ENCODE peak calls at places on chromosome 21, in four cellular contexts. X, A, Y and I are unnamed samples.

GRCh38 chr21:33019885-33020557 is 5.7 kb upstream of the OLIG2 start:
- DNase-seq in X (no peak), Y (no peak), A (no peak), I (no peak)

GRCh38 chr21:33219961-33220360 is 9.8 kb upstream of the IFNAR2 start:
- DNase-seq in X (no peak), A (no peak), Y (no peak), I (no peak)

GRCh38 chr21:32198369-32198768 is 80.5 kb downstream of the MIS18A start:
- DNase-seq in X (no peak), A (no peak), Y (no peak), I (no peak)

GRCh38 chr21:40846566-40847411 is at the start of gene DSCAM:
- DNase-seq in X (no peak), A (no peak), Y (no peak), I (no peak)

GRCh38 chr21:31279986-31280385 is 64.1 kb downstream of the TIAM1 start:
- DNase-seq in X (no peak), A (no peak), Y (no peak), I (no peak)

GRCh38 chr21:36725793-36726386 is 27.0 kb downstream of the SIM2 start:
- DNase-seq in X (no peak), Y (no peak), A (no peak), I (no peak)

GRCh38 chr21:32954353-32954752 is 71.4 kb upstream of the OLIG2 start:
- DNase-seq in A (no peak), X (no peak), Y (no peak), I (no peak)

GRCh38 chr21:31543191-31543590 is 116.3 kb upstream of the SOD1 start:
- DNase-seq in X (no peak), A (no peak), Y (no peak), I (no peak)

GRCh38 chr21:32929633-32930038 is 96.1 kb upstream of the OLIG2 start:
- DNase-seq in A (no peak), Y (no peak), X (no peak), I (no peak)

GRCh38 chr21:36692125-36692843 is 6.6 kb upstream of the SIM2 start:
- DNase-seq in A (no peak), Y (no peak), X (no peak), I (no peak)

GRCh38 chr21:31343680-31344480 is at the start of gene TIAM1:
- DNase-seq in Y (peak), X (peak), A (peak), I (no peak)

GRCh38 chr21:37582613-37583012 is 216.0 kb downstream of the DYRK1A start:
- DNase-seq in Y (no peak), X (peak), A (peak), I (no peak)

GRCh38 chr21:35635994-35636393 is 424.3 kb downstream of the SETD4 start:
- DNase-seq in X (no peak), Y (no peak), A (no peak), I (no peak)

GRCh38 chr21:39696196-39696595 is 48.8 kb upstream of the IGSF5 start:
- DNase-seq in X (no peak), Y (no peak), A (no peak), I (no peak)

GRCh38 chr21:36350282-36350910 is 30.4 kb downstream of the MORC3 start:
- DNase-seq in A (no peak), X (peak), Y (no peak), I (no peak)

GRCh38 chr21:36860736-36861594 is 105.5 kb downstream of the HLCS start:
- DNase-seq in A (no peak), X (peak), Y (no peak), I (no peak)

GRCh38 chr21:32422064-32422463 is 9.6 kb downstream of the EVA1C start:
- DNase-seq in Y (no peak), A (no peak), X (no peak), I (no peak)

GRCh38 chr21:32994305-32994704 is 31.4 kb upstream of the OLIG2 start:
- DNase-seq in Y (no peak), A (no peak), X (peak), I (no peak)

GRCh38 chr21:31161157-31161556 is 122.9 kb upstream of the KRTAP19-8 start:
- DNase-seq in A (no peak), X (peak), Y (no peak), I (no peak)

GRCh38 chr21:16013570-16013969 is 283.8 kb downstream of the USP25 start:
- DNase-seq in A (no peak), X (no peak), Y (no peak), I (no peak)

GRCh38 chr21:32545948-32546441 is 39.3 kb downstream of the TCP10L start:
- DNase-seq in A (no peak), X (no peak), Y (no peak), I (no peak)

GRCh38 chr21:37642493-37642892 is 273.8 kb downstream of the KCNJ6 start:
- DNase-seq in X (no peak), Y (no peak), A (no peak), I (peak)

GRCh38 chr21:19275065-19275464 is 871.5 kb upstream of the TMPRSS15 start:
- DNase-seq in A (no peak), X (no peak), Y (no peak), I (no peak)

GRCh38 chr21:15604424-15604823 is 125.4 kb upstream of the USP25 start:
- DNase-seq in Y (no peak), X (peak), A (no peak), I (no peak)

GRCh38 chr21:37145635-37146111 is 72.6 kb downstream of the TTC3 start:
- DNase-seq in Y (no peak), A (no peak), X (peak), I (no peak)

DNA sequence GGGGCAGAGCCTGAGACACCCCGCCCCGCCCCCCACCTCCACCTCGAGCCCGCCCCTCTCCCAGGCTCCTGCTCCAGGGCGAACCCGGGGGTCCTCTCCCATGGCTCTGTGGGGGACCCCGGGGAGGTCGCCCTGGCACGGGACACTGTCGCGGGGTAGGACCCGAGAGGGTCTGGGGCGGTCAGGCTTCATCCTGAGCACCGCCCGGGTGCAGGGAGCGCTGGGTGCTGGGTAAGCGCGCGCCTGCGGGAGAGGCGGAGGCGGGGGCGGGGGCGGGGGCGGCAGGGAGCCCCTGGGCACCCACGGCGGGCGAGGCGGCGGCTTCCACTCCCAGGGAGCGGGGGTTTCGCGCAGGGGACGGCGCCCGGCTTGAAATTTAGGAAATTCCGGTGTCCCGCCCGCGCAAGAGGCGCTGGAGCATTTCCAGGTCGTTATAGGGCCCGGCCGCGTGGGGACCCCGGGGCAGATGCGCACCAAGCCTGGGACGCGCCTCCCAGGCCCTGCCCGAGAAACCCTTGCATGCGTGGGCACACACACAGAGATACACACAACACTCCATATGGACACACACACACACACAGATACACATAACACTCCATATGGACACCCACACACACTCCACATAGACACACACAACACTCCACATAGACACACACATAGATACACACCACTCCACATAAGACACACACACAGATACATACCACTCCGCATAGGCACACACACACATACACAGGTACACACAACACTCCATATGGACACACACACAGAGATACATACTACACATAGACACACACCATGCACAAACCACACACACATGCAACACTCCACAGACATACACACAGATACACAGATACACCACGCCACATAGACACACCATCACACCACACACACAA is 48.7 kb upstream of the SLC19A1 start:
- DNase-seq in X (no peak), A (peak), Y (peak), I (no peak)
- H3K4me3 ChIP-seq in X (no peak), A (peak), Y (peak), I (no peak)

DNA sequence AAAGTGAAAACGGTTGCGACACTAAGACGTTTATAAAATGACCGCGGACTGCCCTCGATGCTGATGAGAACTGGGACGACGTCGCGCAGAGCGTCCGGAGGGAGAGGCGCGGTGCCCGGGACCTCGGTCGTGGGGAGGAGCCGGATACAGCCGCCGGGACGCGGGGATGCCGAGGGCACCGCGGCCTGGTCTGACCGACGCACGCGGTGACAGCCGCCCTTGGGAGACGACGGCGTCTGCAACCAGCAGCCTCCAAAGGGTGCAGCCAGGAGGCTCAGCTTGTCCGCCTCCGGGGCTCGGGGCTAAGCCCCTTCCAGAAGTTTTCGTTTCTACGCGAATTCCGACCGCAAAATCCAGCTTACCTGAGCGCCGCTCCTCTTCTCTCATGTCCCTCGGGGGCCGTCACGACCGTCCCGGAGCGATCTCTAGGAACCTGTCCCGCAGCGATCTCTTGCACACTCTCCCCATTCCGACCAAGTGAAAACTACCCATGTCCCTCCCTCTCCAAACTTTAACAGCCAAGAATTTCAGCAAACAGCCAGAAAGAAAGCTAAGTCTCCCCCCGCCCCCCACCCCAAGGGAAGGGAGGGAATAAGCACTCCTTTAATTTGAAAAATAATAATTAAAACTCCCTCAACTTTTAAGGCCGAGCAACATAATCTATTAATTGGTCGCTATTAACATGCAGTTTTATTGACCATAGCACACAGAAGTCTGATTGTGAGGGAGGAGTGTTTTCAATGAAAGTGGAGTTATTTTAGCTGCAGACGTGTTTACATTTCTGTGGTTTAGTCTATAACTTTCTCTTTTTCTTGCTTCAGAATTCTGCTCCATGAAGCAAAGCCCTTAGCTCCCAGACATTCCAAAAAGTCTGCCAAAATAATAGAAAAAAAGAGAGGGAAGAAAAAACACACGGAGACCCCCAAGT is 144.2 kb upstream of the ETS2 start:
- DNase-seq in A (peak), X (no peak), Y (peak), I (no peak)
- H3K4me3 ChIP-seq in A (peak), X (peak), Y (peak), I (peak)

GRCh38 chr21:34593423-34593822 is 21.5 kb downstream of the RCAN1 start:
- DNase-seq in A (no peak), X (no peak), Y (no peak), I (no peak)

GRCh38 chr21:34592120-34592561 is 22.8 kb downstream of the RCAN1 start:
- DNase-seq in A (peak), X (no peak), Y (peak), I (no peak)

GRCh38 chr21:34593954-34594531 is 20.9 kb downstream of the RCAN1 start:
- DNase-seq in X (no peak), A (no peak), Y (no peak), I (no peak)

GRCh38 chr21:34592573-34592972 is 22.3 kb downstream of the RCAN1 start:
- DNase-seq in Y (no peak), A (no peak), X (no peak), I (no peak)

GRCh38 chr21:34589511-34590282 is 25.2 kb downstream of the RCAN1 start:
- DNase-seq in Y (no peak), A (no peak), X (no peak), I (no peak)
- H3K4me3 ChIP-seq in Y (no peak), A (no peak), X (no peak), I (no peak)

GRCh38 chr21:17139696-17140095 is 373.1 kb upstream of the CXADR start:
- DNase-seq in A (no peak), Y (no peak), X (no peak), I (peak)
- H3K4me3 ChIP-seq in A (peak), Y (peak), X (peak), I (peak)

GRCh38 chr21:25961042-25961441 is 209.5 kb downstream of the APP start:
- DNase-seq in X (no peak), A (no peak), Y (no peak), I (peak)
- H3K4me3 ChIP-seq in X (no peak), A (no peak), Y (no peak), I (no peak)

GRCh38 chr21:44013380-44014088 is 1.4 kb downstream of the TRAPPC10 start:
- DNase-seq in X (no peak), Y (no peak), A (no peak), I (peak)
- H3K4me3 ChIP-seq in X (peak), Y (peak), A (peak), I (peak)

DNA sequence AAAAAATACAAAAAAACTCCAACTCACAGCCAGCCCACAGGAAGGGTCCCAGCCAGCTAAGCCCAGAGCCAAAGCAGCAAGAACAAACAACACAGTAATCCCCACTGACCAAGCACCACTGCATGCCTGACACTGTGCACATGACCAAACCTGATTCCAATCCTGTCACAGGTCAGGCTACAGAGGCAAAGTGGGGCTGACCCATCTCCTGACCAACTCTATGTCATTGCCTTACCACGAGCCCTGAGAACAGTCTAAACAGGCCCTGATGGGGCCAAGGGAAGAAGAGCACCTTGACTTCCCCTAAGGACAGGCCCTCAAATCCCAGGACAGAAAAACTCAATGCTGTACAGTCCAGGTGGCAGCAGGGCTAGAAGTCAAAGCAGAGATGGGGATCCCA is 2.4 kb downstream of the LSS start:
- DNase-seq in Y (no peak), A (no peak), X (no peak), I (no peak)
- H3K4me3 ChIP-seq in Y (no peak), A (no peak), X (peak), I (no peak)

GRCh38 chr21:42001781-42002180 is 8.4 kb downstream of the ZBTB21 start:
- DNase-seq in A (no peak), Y (no peak), X (no peak), I (no peak)

GRCh38 chr21:42004406-42005199 is 5.6 kb downstream of the ZBTB21 start:
- DNase-seq in X (no peak), A (no peak), Y (no peak), I (no peak)

GRCh38 chr21:42003051-42003461 is 7.1 kb downstream of the ZBTB21 start:
- DNase-seq in A (no peak), X (peak), Y (no peak), I (no peak)

GRCh38 chr21:42000908-42001307 is 9.3 kb downstream of the ZBTB21 start:
- DNase-seq in Y (no peak), X (no peak), A (no peak), I (no peak)

DNA sequence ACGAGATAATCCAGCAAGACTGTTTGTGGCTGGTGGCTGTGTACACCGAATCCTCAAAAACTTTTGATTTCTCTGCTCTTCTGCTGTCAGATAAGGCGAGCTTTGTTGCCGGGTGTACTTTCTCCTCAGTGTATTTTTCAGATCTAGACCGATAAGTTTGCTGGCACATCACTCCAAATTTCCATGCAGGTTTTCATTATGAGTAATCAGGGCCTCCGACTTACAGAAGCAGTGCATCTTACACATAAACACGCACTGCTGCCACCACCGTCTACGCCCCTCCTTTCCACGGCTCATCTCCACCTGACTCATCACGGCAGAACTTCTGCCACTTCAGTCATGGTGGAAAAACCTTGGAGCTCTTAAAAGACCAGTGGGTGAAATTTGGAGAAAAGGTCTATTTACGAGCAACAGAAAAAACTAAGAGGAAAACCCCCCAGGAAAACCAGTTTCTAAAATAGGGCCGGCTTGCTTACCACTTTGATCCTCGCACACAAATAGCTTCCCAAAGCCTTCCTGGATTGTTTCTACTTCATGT is 7.7 kb downstream of the ZBTB21 start:
- DNase-seq in X (peak), Y (no peak), A (no peak), I (no peak)
- H3K4me3 ChIP-seq in X (peak), Y (no peak), A (no peak), I (no peak)

GRCh38 chr21:28266061-28266460 is 726.6 kb downstream of the LTN1 start:
- DNase-seq in Y (no peak), X (no peak), A (no peak), I (no peak)

GRCh38 chr21:28272272-28272992 is 720.2 kb downstream of the LTN1 start:
- DNase-seq in X (no peak), Y (no peak), A (no peak), I (peak)

GRCh38 chr21:28269173-28269572 is 723.5 kb downstream of the LTN1 start:
- DNase-seq in Y (no peak), A (no peak), X (no peak), I (no peak)

GRCh38 chr21:28267449-28267848 is 725.2 kb downstream of the LTN1 start:
- DNase-seq in A (no peak), Y (no peak), X (no peak), I (no peak)

DNA sequence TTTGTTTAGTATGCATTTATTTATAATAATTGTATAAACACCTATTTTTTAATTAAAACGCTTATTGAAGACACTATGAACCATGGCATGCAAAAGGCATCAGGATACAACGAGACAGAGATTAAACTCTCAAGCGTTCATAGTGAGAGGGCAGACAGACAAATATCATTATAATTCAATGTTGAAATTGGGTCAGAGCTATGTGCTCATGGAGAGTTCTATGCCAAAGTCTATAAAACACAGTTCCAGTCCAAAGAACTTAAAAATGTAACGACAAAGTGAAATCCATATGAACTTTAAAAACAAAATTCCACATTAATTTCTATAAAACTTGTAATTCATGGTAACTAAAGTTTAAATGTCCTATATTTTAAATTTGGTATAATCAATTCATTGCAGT is 724.0 kb downstream of the LTN1 start:
- DNase-seq in Y (no peak), A (no peak), X (no peak), I (no peak)
- H3K4me3 ChIP-seq in Y (no peak), A (no peak), X (no peak), I (no peak)